ENCODE peak calls at places on chromosomes 6 and 20, in eight cellular contexts. S, H, P, F, T, C, D and K are unnamed samples.
A peak's percentile ranks its signal among the peaks of the same experiment; 100 is the strongest.

GRCh38 chr6:130075879-130076278 is 57.5 kb downstream of the L3MBTL3 start:
- DNase-seq in D (no peak), F (no peak), C (no peak), P (no peak), S (no peak), H (no peak), T (no peak), K (no peak)

GRCh38 chr6:91664327-91664959 is 1077.6 kb upstream of the MAP3K7 start:
- DNase-seq in S (no peak), H (no peak), F (no peak), T (peak; percentile 1), P (no peak), D (no peak), C (no peak), K (no peak)

GRCh38 chr6:98816799-98817198 is 17.6 kb upstream of the POU3F2 start:
- DNase-seq in F (no peak), H (no peak), S (no peak), P (no peak), T (no peak), C (no peak), D (no peak), K (no peak)

GRCh38 chr6:20377623-20378265 is 23.9 kb upstream of the E2F3 start:
- DNase-seq in F (peak; percentile 13), T (no peak), S (no peak), C (no peak), H (no peak), P (no peak), D (no peak), K (no peak)

GRCh38 chr6:32964776-32965175 is 3.6 kb upstream of the BRD2 start:
- DNase-seq in T (no peak), H (no peak), S (no peak), C (no peak), F (no peak), P (no peak), D (no peak), K (no peak)

GRCh38 chr20:45452238-45452637 is 17.3 kb upstream of the WFDC2 start:
- DNase-seq in H (no peak), S (no peak), T (no peak), D (no peak), P (no peak), C (no peak), F (no peak), K (no peak)

GRCh38 chr20:3927486-3928291 is 38.5 kb downstream of the PANK2 start:
- DNase-seq in T (no peak), C (no peak), P (no peak), D (no peak), S (no peak), H (peak; percentile 55), F (no peak), K (no peak)

GRCh38 chr6:83055366-83055964 is 10.2 kb downstream of the UBE3D start:
- DNase-seq in S (peak; percentile 33), P (peak; percentile 38), T (peak; percentile 17), D (peak; percentile 41), H (peak; percentile 40), F (peak; percentile 60), C (no peak), K (no peak)

GRCh38 chr20:57693670-57694329 is 16.0 kb downstream of the PMEPA1 start:
- DNase-seq in S (no peak), C (no peak), P (no peak), D (no peak), T (no peak), H (no peak), F (no peak), K (no peak)

GRCh38 chr20:57692393-57692792 is 17.4 kb downstream of the PMEPA1 start:
- DNase-seq in P (no peak), F (no peak), D (no peak), T (no peak), S (no peak), C (no peak), H (no peak), K (no peak)

GRCh38 chr20:57695012-57695411 is 14.8 kb downstream of the PMEPA1 start:
- DNase-seq in F (peak; percentile 99), D (no peak), P (no peak), T (peak; percentile 55), H (no peak), S (no peak), C (no peak), K (no peak)

GRCh38 chr20:57694481-57694880 is 15.3 kb downstream of the PMEPA1 start:
- DNase-seq in S (no peak), P (no peak), F (peak; percentile 43), H (no peak), C (no peak), D (no peak), T (no peak), K (no peak)

DNA sequence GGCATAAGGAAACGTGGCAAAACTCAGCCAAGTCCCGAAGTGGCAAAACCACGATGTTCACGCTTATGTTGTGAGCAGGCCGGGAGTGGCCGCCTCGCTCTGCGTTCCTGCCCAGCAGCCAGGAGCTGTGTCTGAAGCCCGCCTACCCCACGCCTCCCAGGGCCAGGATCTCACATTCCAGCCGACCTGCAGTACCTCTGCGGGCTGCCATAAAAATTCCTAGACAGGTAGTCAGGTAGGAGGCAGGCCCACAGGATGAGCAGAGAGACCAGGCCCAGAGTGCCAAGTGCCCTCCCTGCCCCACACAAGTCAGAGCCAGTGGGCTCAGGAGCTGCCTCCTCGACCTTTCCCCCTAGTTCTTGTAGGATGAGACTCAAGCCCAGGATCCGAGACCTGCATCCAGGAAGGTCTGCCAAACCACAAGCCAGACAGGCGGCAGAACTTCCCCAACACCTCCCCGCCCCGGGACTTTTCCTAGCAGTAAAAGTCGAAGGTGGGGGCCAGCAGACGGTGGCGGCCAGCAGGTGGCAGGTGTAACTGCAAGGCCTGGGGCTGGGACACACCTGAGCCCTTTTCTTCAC is 16.7 kb downstream of the PMEPA1 start:
- DNase-seq in T (no peak), H (peak; percentile 52), S (no peak), P (no peak), D (no peak), C (no peak), F (peak; percentile 100), K (no peak)
- H3K27ac ChIP-seq in T (peak overlapping the region; percentile 97), H (no peak overlapping the region), S (no peak overlapping the region), P (no peak overlapping the region), D (no peak overlapping the region), C (no peak overlapping the region), F (peak overlapping the region; percentile 90), K (no peak overlapping the region)

DNA sequence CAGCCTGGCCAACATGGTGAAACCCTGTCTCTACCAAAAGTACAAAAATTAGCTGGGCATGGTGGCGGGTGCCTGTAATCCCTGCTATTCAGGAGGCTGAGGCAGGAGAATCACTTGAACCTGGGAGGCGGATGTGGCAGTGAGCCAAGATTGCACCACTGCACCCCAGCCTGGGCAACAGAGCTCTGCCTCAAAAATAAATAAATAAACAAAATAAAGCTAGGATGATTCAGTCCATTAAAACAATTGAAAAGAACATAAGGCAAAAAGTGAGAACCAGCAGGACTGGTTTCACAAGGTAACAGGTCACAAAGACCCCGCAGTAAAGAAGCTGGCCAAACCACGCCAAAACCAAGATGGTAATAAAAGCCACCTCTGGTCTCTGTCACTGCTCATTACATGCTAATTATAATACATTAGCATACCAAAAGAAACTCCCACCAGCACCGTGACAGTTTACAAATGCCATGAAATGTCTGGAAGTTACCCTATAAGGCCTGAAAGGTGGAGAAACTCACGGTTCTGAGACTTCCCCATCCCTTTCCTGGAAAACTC is 10.4 kb downstream of the LAMA4 start:
- DNase-seq in F (peak; percentile 41), P (no peak), D (no peak), T (no peak), C (no peak), S (no peak), H (no peak), K (no peak)
- H3K27ac ChIP-seq in F (peak overlapping the region; percentile 16), P (no peak overlapping the region), D (peak overlapping the region; percentile 97), T (no peak overlapping the region), C (no peak overlapping the region), S (no peak overlapping the region), H (no peak overlapping the region), K (no peak overlapping the region)

GRCh38 chr6:34601706-34602105 is 45.6 kb upstream of the SPDEF start:
- DNase-seq in S (no peak), C (no peak), T (no peak), D (no peak), H (no peak), P (no peak), F (no peak), K (peak; percentile 12)

GRCh38 chr6:34598725-34599124 is 42.6 kb upstream of the SPDEF start:
- DNase-seq in T (no peak), S (no peak), D (no peak), F (peak; percentile 24), H (no peak), C (no peak), P (peak; percentile 50), K (no peak)

GRCh38 chr6:34600796-34601195 is 44.7 kb upstream of the SPDEF start:
- DNase-seq in S (no peak), C (no peak), F (no peak), D (no peak), H (no peak), P (no peak), T (no peak), K (no peak)

GRCh38 chr6:34600101-34600500 is 44.0 kb upstream of the SPDEF start:
- DNase-seq in H (no peak), F (no peak), D (no peak), T (no peak), P (no peak), S (no peak), C (no peak), K (no peak)

DNA sequence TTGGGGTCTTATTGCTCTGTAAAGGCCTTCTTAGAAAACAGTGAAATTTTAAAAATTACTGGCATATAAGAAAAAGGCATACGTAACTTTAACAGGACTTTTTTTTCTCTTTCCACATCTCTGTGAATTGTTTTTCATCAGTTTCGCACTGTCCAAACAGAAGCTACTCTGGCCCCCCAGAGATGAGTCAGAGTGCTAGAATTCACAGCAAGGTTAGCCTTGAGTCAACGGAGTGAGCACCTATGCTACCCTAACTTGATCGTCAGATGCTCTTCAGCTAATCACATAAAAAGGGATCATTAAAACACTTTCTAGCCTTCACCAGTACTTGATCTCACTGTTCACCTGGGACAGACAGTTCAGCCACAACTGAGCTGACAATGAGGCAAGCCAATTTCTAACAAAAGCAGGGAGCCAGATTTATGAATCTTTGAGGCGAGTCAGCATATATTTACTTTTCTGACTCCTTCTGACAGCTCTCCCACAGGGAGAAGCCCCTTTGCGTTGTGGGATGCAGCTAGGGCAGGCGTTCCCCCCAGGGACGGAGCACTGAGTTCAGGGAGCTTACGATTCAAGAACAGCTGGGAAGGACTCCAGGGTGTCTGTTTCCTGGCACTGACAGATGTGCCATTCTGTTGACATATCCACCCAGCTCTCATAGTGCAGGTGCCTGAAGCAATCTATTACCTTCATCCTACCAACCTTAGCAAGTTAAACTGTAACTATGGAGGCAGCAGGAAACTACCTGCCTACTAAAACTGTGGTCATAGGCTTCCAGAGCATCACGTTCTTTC is 46.4 kb upstream of the SPDEF start:
- DNase-seq in T (no peak), S (no peak), C (no peak), P (no peak), F (peak; percentile 67), D (no peak), H (no peak), K (no peak)
- H3K27ac ChIP-seq in T (peak overlapping the region; percentile 55), S (no peak overlapping the region), C (no peak overlapping the region), P (no peak overlapping the region), F (peak overlapping the region; percentile 27), D (no peak overlapping the region), H (no peak overlapping the region), K (no peak overlapping the region)

DNA sequence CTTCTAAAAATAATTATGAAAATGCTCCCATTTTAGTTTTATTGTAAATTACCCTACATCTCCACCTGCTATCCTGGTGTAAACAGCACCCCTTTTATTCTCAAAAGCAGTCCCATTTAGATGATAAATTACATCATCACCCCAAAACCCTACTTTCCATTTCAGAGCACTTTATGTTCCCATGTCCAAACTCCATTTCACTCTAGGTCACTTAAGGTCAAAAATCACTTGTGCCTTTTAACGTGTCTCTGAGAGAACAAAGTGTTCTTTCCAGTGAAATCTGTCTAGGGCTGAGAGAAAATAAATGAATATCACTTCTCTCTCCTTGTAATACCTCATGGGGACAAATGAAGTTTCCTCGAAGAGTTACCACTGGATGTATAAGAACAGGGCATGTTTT is 157.3 kb downstream of the INSM1 start:
- DNase-seq in D (no peak), P (no peak), C (no peak), H (no peak), S (no peak), T (no peak), F (no peak), K (no peak)
- H3K27ac ChIP-seq in D (no peak overlapping the region), P (no peak overlapping the region), C (no peak overlapping the region), H (no peak overlapping the region), S (no peak overlapping the region), T (no peak overlapping the region), F (no peak overlapping the region), K (peak overlapping the region; percentile 36)